ENCODE peak calls at places on chromosomes 4 and X, in ten cellular contexts. S is left lung, H is natural killer cell, W is activated B cell treated with CpG ODN at 0.5 μM for 24 hours, G is HFFc6, A is H9, C is mucosa of descending colon, I is WTC11, J is NB4, B is uterus. E is an unnamed sample.

GRCh38 chrX:14819766-14820165 is 53.1 kb downstream of the FANCB start:
- DNase-seq in S (no peak), H (no peak), W (no peak), G (no peak), A (no peak), C (no peak), I (no peak), J (no peak), B (no peak), E (no peak)

GRCh38 chr4:108224628-108225053 is 55.9 kb upstream of the LEF1 start:
- DNase-seq in S (no peak), H (no peak), W (no peak), G (no peak), A (no peak), C (no peak), I (no peak), J (no peak), B (no peak), E (no peak)

GRCh38 chrX:24520472-24520871 is 55.4 kb downstream of the PDK3 start:
- DNase-seq in S (no peak), H (no peak), W (no peak), G (no peak), A (no peak), C (no peak), I (no peak), J (no peak), B (no peak), E (no peak)

GRCh38 chrX:70436380-70436779 is 8.3 kb upstream of the DLG3 start:
- DNase-seq in S (no peak), H (no peak), W (no peak), G (no peak), A (peak), C (no peak), I (peak), J (peak), B (no peak), E (no peak)

GRCh38 chr4:126265880-126266279 is 951.1 kb downstream of the FAT4 start:
- DNase-seq in S (no peak), H (no peak), W (no peak), G (no peak), A (no peak), C (no peak), I (no peak), J (no peak), B (no peak), E (no peak)

GRCh38 chr4:76420901-76421581 is at the start of gene CCDC158:
- DNase-seq in S (no peak), H (no peak), W (peak), G (no peak), A (no peak), C (peak), I (no peak), J (no peak), B (no peak), E (no peak)

GRCh38 chrX:123976671-123977316 is 15.3 kb downstream of the STAG2 start:
- DNase-seq in S (no peak), H (no peak), W (no peak), G (peak), A (no peak), C (no peak), I (no peak), J (peak), B (no peak), E (no peak)

GRCh38 chr4:95548738-95549245 is at the start of gene UNC5C:
- DNase-seq in S (peak), H (no peak), W (no peak), G (no peak), A (peak), C (peak), I (peak), J (peak), B (peak), E (peak)

GRCh38 chr4:69689530-69690111 is 36.6 kb upstream of the UGT2A1 start:
- DNase-seq in S (no peak), H (no peak), W (no peak), G (peak), A (no peak), C (no peak), I (no peak), J (peak), B (no peak), E (no peak)

DNA sequence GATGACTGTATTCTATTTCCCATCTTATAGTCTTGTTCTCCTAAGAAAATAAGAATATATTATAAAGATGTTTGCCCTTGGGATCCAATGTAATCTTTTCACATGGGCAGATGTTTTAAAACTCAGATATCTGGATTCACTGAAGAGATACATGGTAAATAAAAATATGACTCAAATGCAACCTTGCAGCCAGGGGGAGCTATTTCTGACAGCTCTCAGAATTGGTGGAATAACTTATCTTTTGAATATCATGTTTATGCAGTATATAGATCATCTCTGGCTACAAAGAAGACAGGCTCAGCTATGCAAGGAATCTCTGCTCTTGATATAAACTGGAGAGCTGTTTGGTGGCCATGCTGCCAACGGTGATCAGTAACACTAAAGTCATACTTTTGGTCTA is 274.7 kb downstream of the GLUD2 start:
- DNase-seq in S (no peak), H (no peak), W (no peak), G (no peak), A (no peak), C (no peak), I (no peak), J (peak), B (no peak), E (no peak)
- TF ChIP-seq CTCF in S (no peak), H (no peak), W (no peak), G (peak), A (no peak), C (no peak), I (no peak), J (no peak), B (no peak), E (peak)

GRCh38 chr4:38728651-38729141 is 54.1 kb downstream of the TLR10 start:
- DNase-seq in S (peak), H (no peak), W (no peak), G (no peak), A (peak), C (peak), I (peak), J (peak), B (no peak), E (no peak)
- TF ChIP-seq CTCF in S (no peak), H (no peak), W (no peak), G (no peak), A (peak), C (no peak), I (no peak), J (no peak), B (no peak), E (no peak)

DNA sequence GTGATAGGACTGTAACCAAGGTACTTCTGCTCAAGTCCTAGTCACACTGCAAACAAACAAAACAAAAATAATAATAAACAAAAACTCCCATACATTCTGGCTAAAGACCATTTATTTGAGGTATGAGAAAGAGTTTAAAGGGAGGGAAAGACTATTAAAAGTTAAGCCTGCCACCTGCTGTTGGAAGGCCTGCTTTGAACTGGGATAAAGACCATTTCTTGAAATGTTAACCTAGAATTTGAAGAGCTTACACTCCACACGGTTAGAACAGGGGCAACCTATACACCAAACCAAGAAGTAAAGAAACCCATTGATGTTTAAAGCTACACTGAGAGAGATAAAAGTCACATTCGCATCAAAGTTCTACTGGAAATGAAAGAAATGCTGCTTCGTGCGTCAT is 548.7 kb upstream of the DIPK2B start:
- DNase-seq in S (no peak), H (no peak), W (no peak), G (no peak), A (no peak), C (no peak), I (no peak), J (peak), B (no peak), E (no peak)
- TF ChIP-seq CTCF in S (no peak), H (no peak), W (no peak), G (peak), A (no peak), C (no peak), I (no peak), J (peak), B (peak), E (no peak)

DNA sequence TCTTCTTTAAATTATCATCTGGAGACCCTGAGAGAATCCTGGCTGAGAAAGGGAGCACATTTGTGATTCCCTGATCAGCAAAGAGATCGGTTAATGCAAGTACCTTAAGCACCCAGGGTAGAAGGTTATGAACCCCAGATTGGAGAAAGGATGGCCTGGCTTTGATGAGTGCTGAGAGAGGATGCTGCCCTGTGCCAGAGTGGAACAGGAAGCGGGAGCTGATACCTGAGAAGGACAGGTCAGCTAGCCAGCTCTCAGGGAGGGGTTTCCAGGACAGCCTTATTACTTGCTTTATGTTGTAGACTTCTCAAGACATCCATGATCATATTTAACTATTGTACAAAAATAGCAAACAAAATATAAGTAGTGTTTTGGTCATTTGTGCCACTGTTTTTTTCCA is 141.9 kb downstream of the GATB start:
- DNase-seq in S (no peak), H (no peak), W (no peak), G (no peak), A (no peak), C (no peak), I (no peak), J (no peak), B (no peak), E (no peak)
- TF ChIP-seq CTCF in S (no peak), H (no peak), W (no peak), G (no peak), A (no peak), C (no peak), I (no peak), J (no peak), B (no peak), E (no peak)

GRCh38 chrX:114626323-114626722 is 42.4 kb downstream of the HTR2C start:
- DNase-seq in S (no peak), H (no peak), W (no peak), G (peak), A (no peak), C (no peak), I (no peak), J (peak), B (no peak), E (no peak)
- TF ChIP-seq CTCF in S (peak), H (no peak), W (no peak), G (peak), A (peak), C (no peak), I (no peak), J (peak), B (no peak), E (peak)